ENCODE peak calls at places on chromosomes 5 and 9, in six cellular contexts. F is GM13976, G is Right ventricle myocardium superior, W is adipocyte, V is SW 1271, A is GM13977. X is an unnamed sample.

GRCh38 chr9:135103001-135103446 is 15.6 kb downstream of the OLFM1 start:
- DNase-seq in W (no peak), A (no peak), F (no peak), V (no peak), G (no peak), X (no peak)

GRCh38 chr9:38288502-38288901 is 104.0 kb upstream of the ALDH1B1 start:
- DNase-seq in V (no peak), W (no peak), A (no peak), F (no peak), G (no peak), X (no peak)

GRCh38 chr9:135152608-135153337 is 65.3 kb downstream of the OLFM1 start:
- DNase-seq in F (no peak), W (no peak), A (no peak), V (no peak), G (peak), X (no peak)

GRCh38 chr5:139561655-139562451 is 714 bp downstream of the UBE2D2 start:
- DNase-seq in W (peak), F (peak), G (peak), V (no peak), A (peak), X (peak)

GRCh38 chr9:12702160-12702758 is 9.1 kb downstream of the TYRP1 start:
- DNase-seq in V (peak), F (no peak), W (peak), A (no peak), G (peak), X (no peak)

GRCh38 chr9:81461196-81461595 is 228.2 kb downstream of the TLE1 start:
- DNase-seq in V (no peak), W (peak), F (no peak), G (no peak), A (no peak), X (no peak)

GRCh38 chr5:140322751-140323731 is 20.1 kb upstream of the PFDN1 start:
- DNase-seq in W (peak), A (no peak), F (no peak), G (peak), V (peak), X (peak)

GRCh38 chr5:2680979-2681378 is 70.5 kb downstream of the IRX2 start:
- DNase-seq in G (no peak), F (no peak), W (no peak), A (no peak), V (no peak), X (no peak)

GRCh38 chr9:135301271-135302263 is 178.0 kb upstream of the PPP1R26 start:
- DNase-seq in V (no peak), W (no peak), A (no peak), F (no peak), G (no peak), X (no peak)

GRCh38 chr9:18970393-18970792 is 62.6 kb downstream of the SAXO1 start:
- DNase-seq in V (no peak), W (no peak), F (no peak), A (no peak), G (peak), X (no peak)

GRCh38 chr9:108262836-108263235 is 593.0 kb downstream of the ACTL7B start:
- DNase-seq in V (no peak), F (no peak), A (no peak), G (no peak), W (no peak), X (no peak)

GRCh38 chr9:78831726-78832125 is 534.8 kb downstream of the PSAT1 start:
- DNase-seq in A (no peak), G (no peak), V (no peak), W (no peak), F (no peak), X (no peak)

GRCh38 chr5:97553829-97554452 is 370.9 kb upstream of the RIOK2 start:
- DNase-seq in W (peak), F (no peak), V (no peak), A (no peak), G (no peak), X (no peak)

GRCh38 chr5:43034591-43034968 is 5.5 kb downstream of the ANXA2R start:
- DNase-seq in A (no peak), W (peak), V (peak), G (no peak), F (no peak), X (no peak)

GRCh38 chr5:133610489-133611356 is 1.6 kb downstream of the FSTL4 start:
- DNase-seq in V (peak), W (peak), G (peak), A (peak), F (peak), X (peak)

GRCh38 chr5:128681096-128681495 is 143.1 kb upstream of the FBN2 start:
- DNase-seq in W (no peak), V (no peak), A (no peak), F (no peak), G (no peak), X (no peak)

GRCh38 chr5:54285573-54286124 is 24.7 kb downstream of the ARL15 start:
- DNase-seq in F (no peak), G (no peak), A (no peak), W (no peak), V (no peak), X (no peak)

GRCh38 chr9:126514037-126514821 is 99.5 kb upstream of the LMX1B start:
- DNase-seq in W (peak), V (peak), A (peak), G (peak), F (peak), X (no peak)

GRCh38 chr9:115015018-115015635 is 84.7 kb upstream of the TNFSF8 start:
- DNase-seq in W (peak), A (no peak), F (no peak), G (no peak), V (peak), X (peak)

GRCh38 chr5:92574023-92574422 is 1007.0 kb downstream of the NR2F1-AS1 start:
- DNase-seq in A (no peak), V (no peak), G (no peak), W (no peak), F (no peak), X (no peak)

GRCh38 chr9:20788526-20789421 is 104.7 kb downstream of the FOCAD start:
- DNase-seq in V (no peak), G (no peak), W (peak), A (no peak), F (no peak), X (no peak)

GRCh38 chr9:126860077-126860756 is at the start of gene ZBTB34:
- DNase-seq in A (peak), G (peak), V (peak), W (peak), F (peak), X (peak)

GRCh38 chr9:12538842-12539584 is 154.2 kb upstream of the TYRP1 start:
- DNase-seq in V (no peak), F (no peak), G (no peak), A (no peak), W (no peak), X (no peak)